ENCODE peak calls at places on chromosomes 12 and 14, in five cellular contexts. O is stimulated activated CD8-positive, alpha-beta memory T cell treated with anti-CD3 and anti-CD28 coated beads, Interleukin-12 subunit alpha, Interleukin-12 subunit beta, amount 100 ng/mL, for 1 hour; K is posterior vena cava; U is NCI-H1105; M is lower leg skin. S is an unnamed sample.

GRCh38 chr14:69088523-69089445 is 64.1 kb downstream of the DCAF5 start:
- DNase-seq in O (no peak), K (no peak), U (no peak), M (no peak), S (no peak)

GRCh38 chr12:570237-570925 is 92.9 kb downstream of the NINJ2 start:
- DNase-seq in O (no peak), K (peak), U (no peak), M (peak), S (no peak)

GRCh38 chr14:77615231-77616132 is 955 bp downstream of the SPTLC2 start:
- DNase-seq in O (no peak), K (no peak), U (no peak), M (no peak), S (peak)

GRCh38 chr12:10771132-10771733 is 31.2 kb downstream of the TAS2R7 start:
- DNase-seq in O (no peak), K (no peak), U (peak), M (no peak), S (peak)

GRCh38 chr12:4275869-4276253 is 2.3 kb downstream of the CCND2 start:
- DNase-seq in O (no peak), K (no peak), U (no peak), M (no peak), S (no peak)

GRCh38 chr12:51971679-51972423 is 20.4 kb downstream of the ACVR1B start:
- DNase-seq in O (no peak), K (no peak), U (no peak), M (no peak), S (peak)

GRCh38 chr12:42299392-42300308 is 26.2 kb downstream of the ZCRB1 start:
- DNase-seq in O (no peak), K (no peak), U (no peak), M (no peak), S (peak)

GRCh38 chr14:100246809-100247428 is 8.0 kb downstream of the YY1 start:
- DNase-seq in O (no peak), K (no peak), U (peak), M (no peak), S (peak)

GRCh38 chr12:132872073-132872855 is 15.1 kb downstream of the CHFR start:
- DNase-seq in O (no peak), K (peak), U (no peak), M (no peak), S (no peak)

GRCh38 chr12:54390668-54391551 is 6.4 kb upstream of the ZNF385A start:
- DNase-seq in O (peak), K (no peak), U (peak), M (peak), S (peak)

GRCh38 chr14:83548061-83548839 is 1981.7 kb upstream of the FLRT2 start:
- DNase-seq in O (no peak), K (no peak), U (no peak), M (no peak), S (no peak)

GRCh38 chr12:94545937-94546771 is 86.5 kb upstream of the CEP83 start:
- DNase-seq in O (no peak), K (peak), U (peak), M (no peak), S (no peak)

GRCh38 chr12:48980389-48980952 is 2.3 kb downstream of the WNT1 start:
- DNase-seq in O (no peak), K (peak), U (no peak), M (no peak), S (peak)

GRCh38 chr12:90741611-90742010 is 213.4 kb downstream of the CCER1 start:
- DNase-seq in O (no peak), K (no peak), U (no peak), M (no peak), S (no peak)

GRCh38 chr14:95157987-95158712 is 821 bp upstream of the DICER1 start:
- DNase-seq in O (no peak), K (no peak), U (no peak), M (no peak), S (no peak)

GRCh38 chr14:73180385-73180805 is 44.1 kb downstream of the PSEN1 start:
- DNase-seq in O (no peak), K (no peak), U (no peak), M (no peak), S (peak)

GRCh38 chr14:70700955-70701354 is 59.2 kb downstream of the TTC9 start:
- DNase-seq in O (no peak), K (no peak), U (no peak), M (no peak), S (no peak)

GRCh38 chr12:34033628-34034296 is 11.5 kb downstream of the ALG10 start:
- DNase-seq in O (no peak), K (no peak), U (peak), M (no peak), S (peak)

GRCh38 chr12:92649511-92650227 is 53.1 kb upstream of the PLEKHG7 start:
- DNase-seq in O (peak), K (no peak), U (peak), M (no peak), S (peak)

GRCh38 chr12:116773276-116773731 is 35.2 kb downstream of the RNFT2 start:
- DNase-seq in O (no peak), K (no peak), U (no peak), M (no peak), S (no peak)

GRCh38 chr14:99732436-99733220 is 48.5 kb downstream of the CYP46A1 start:
- DNase-seq in O (no peak), K (peak), U (no peak), M (peak), S (no peak)

GRCh38 chr14:49212721-49213120 is 373.5 kb downstream of the RPS29 start:
- DNase-seq in O (no peak), K (no peak), U (no peak), M (no peak), S (no peak)

GRCh38 chr12:19778822-19779221 is 339.5 kb downstream of the AEBP2 start:
- DNase-seq in O (no peak), K (no peak), U (no peak), M (no peak), S (no peak)

GRCh38 chr12:47553266-47553665 is 152.6 kb downstream of the RPAP3 start:
- DNase-seq in O (no peak), K (no peak), U (no peak), M (no peak), S (no peak)

GRCh38 chr12:47238665-47239064 is 158.9 kb upstream of the AMIGO2 start:
- DNase-seq in O (no peak), K (no peak), U (no peak), M (no peak), S (no peak)

GRCh38 chr14:91388551-91388975 is 29.1 kb downstream of the CCDC88C start:
- DNase-seq in O (no peak), K (no peak), U (no peak), M (no peak), S (peak)